ENCODE peak calls at places on chromosomes 16 and 17, in six cellular contexts. T is lower leg skin, P is SJSA1, F is pancreas, L is endodermal cell, H is neural progenitor cell. G is an unnamed sample.

GRCh38 chr17:76585649-76586593 is at the start of gene ST6GALNAC2:
- DNase-seq in T (peak), P (peak), F (peak), L (peak), H (peak), G (peak)

GRCh38 chr17:76969598-76970172 is 101.5 kb downstream of the MGAT5B start:
- DNase-seq in T (no peak), P (no peak), F (peak), L (peak), H (peak), G (no peak)

GRCh38 chr17:75047398-75048098 is 523 bp downstream of the KCTD2 start:
- DNase-seq in T (peak), P (peak), F (peak), L (peak), H (peak), G (no peak)

GRCh38 chr17:77707546-77707945 is 251.0 kb upstream of the TNRC6C start:
- DNase-seq in T (peak), P (no peak), F (no peak), L (peak), H (no peak), G (no peak)

GRCh38 chr16:81175325-81175891 is 63.1 kb upstream of the BCO1 start:
- DNase-seq in T (no peak), P (peak), F (no peak), L (no peak), H (no peak), G (no peak)

GRCh38 chr17:80248001-80248893 is 12.4 kb upstream of the RNF213 start:
- DNase-seq in T (no peak), P (no peak), F (no peak), L (no peak), H (no peak), G (no peak)

GRCh38 chr17:79631640-79632431 is 21.0 kb upstream of the RBFOX3 start:
- DNase-seq in T (peak), P (no peak), F (peak), L (peak), H (no peak), G (no peak)

GRCh38 chr17:72432143-72432604 is 311.4 kb downstream of the SOX9 start:
- DNase-seq in T (no peak), P (no peak), F (no peak), L (no peak), H (no peak), G (no peak)

GRCh38 chr16:57564571-57565270 is 22.3 kb downstream of the ADGRG5 start:
- DNase-seq in T (no peak), P (no peak), F (no peak), L (no peak), H (no peak), G (peak)

GRCh38 chr17:77708049-77708448 is 250.5 kb upstream of the TNRC6C start:
- DNase-seq in T (peak), P (no peak), F (no peak), L (peak), H (no peak), G (no peak)

GRCh38 chr16:87216148-87216823 is 100.9 kb downstream of the C16orf95 start:
- DNase-seq in T (peak), P (no peak), F (no peak), L (no peak), H (no peak), G (no peak)

GRCh38 chr17:75404223-75404738 is 1.2 kb downstream of the GRB2 start:
- DNase-seq in T (peak), P (peak), F (peak), L (peak), H (peak), G (peak)

GRCh38 chr16:70746040-70746707 is 54.8 kb downstream of the VAC14 start:
- DNase-seq in T (peak), P (peak), F (peak), L (no peak), H (no peak), G (no peak)

GRCh38 chr17:31841850-31842415 is 17.1 kb downstream of the COPRS start:
- DNase-seq in T (no peak), P (no peak), F (no peak), L (no peak), H (no peak), G (no peak)

GRCh38 chr17:67440311-67441051 is 63.4 kb downstream of the PITPNC1 start:
- DNase-seq in T (no peak), P (no peak), F (no peak), L (peak), H (no peak), G (no peak)

GRCh38 chr17:61380217-61380835 is 19.3 kb upstream of the TBX2 start:
- DNase-seq in T (no peak), P (no peak), F (peak), L (no peak), H (no peak), G (no peak)

GRCh38 chr17:73657473-73658116 is 13.3 kb upstream of the SDK2 start:
- DNase-seq in T (no peak), P (no peak), F (peak), L (peak), H (peak), G (peak)

GRCh38 chr16:69049146-69049545 is 56.3 kb upstream of the HAS3 start:
- DNase-seq in T (no peak), P (peak), F (no peak), L (no peak), H (no peak), G (no peak)

GRCh38 chr17:13134106-13134505 is 116.3 kb upstream of the ELAC2 start:
- DNase-seq in T (no peak), P (peak), F (no peak), L (no peak), H (no peak), G (no peak)

GRCh38 chr16:85104821-85105391 is 7.4 kb downstream of the CIBAR2 start:
- DNase-seq in T (no peak), P (no peak), F (no peak), L (no peak), H (no peak), G (no peak)

GRCh38 chr17:79078476-79079190 is 4.0 kb downstream of the ENGASE start:
- DNase-seq in T (no peak), P (no peak), F (peak), L (peak), H (no peak), G (no peak)

GRCh38 chr16:11138026-11138768 is 117.8 kb downstream of the SOCS1 start:
- DNase-seq in T (no peak), P (no peak), F (no peak), L (no peak), H (no peak), G (no peak)

GRCh38 chr17:2176484-2177175 is 121.7 kb downstream of the HIC1 start:
- DNase-seq in T (peak), P (no peak), F (peak), L (no peak), H (no peak), G (no peak)

GRCh38 chr17:32746280-32746679 is 130.6 kb downstream of the MYO1D start:
- DNase-seq in T (no peak), P (no peak), F (no peak), L (no peak), H (no peak), G (no peak)

GRCh38 chr16:28163699-28164584 is 47.8 kb downstream of the XPO6 start:
- DNase-seq in T (no peak), P (peak), F (no peak), L (no peak), H (no peak), G (peak)

GRCh38 chr16:54244061-54244886 is 42.3 kb downstream of the IRX3 start:
- DNase-seq in T (peak), P (no peak), F (no peak), L (peak), H (no peak), G (peak)

GRCh38 chr17:47949197-47949759 is 7.9 kb downstream of the PNPO start:
- DNase-seq in T (peak), P (peak), F (peak), L (peak), H (peak), G (peak)
- H3K4me3 ChIP-seq in T (no peak), P (no peak), F (peak), L (peak), H (no peak), G (no peak)

GRCh38 chr17:41734139-41734948 is at the start of gene HAP1:
- DNase-seq in T (no peak), P (no peak), F (peak), L (peak), H (peak), G (peak)
- H3K4me3 ChIP-seq in T (peak), P (no peak), F (peak), L (peak), H (peak), G (peak)

GRCh38 chr16:17244865-17245264 is 225.9 kb downstream of the XYLT1 start:
- DNase-seq in T (no peak), P (no peak), F (no peak), L (no peak), H (no peak), G (no peak)
- H3K4me3 ChIP-seq in T (no peak), P (no peak), F (no peak), L (no peak), H (no peak), G (no peak)

DNA sequence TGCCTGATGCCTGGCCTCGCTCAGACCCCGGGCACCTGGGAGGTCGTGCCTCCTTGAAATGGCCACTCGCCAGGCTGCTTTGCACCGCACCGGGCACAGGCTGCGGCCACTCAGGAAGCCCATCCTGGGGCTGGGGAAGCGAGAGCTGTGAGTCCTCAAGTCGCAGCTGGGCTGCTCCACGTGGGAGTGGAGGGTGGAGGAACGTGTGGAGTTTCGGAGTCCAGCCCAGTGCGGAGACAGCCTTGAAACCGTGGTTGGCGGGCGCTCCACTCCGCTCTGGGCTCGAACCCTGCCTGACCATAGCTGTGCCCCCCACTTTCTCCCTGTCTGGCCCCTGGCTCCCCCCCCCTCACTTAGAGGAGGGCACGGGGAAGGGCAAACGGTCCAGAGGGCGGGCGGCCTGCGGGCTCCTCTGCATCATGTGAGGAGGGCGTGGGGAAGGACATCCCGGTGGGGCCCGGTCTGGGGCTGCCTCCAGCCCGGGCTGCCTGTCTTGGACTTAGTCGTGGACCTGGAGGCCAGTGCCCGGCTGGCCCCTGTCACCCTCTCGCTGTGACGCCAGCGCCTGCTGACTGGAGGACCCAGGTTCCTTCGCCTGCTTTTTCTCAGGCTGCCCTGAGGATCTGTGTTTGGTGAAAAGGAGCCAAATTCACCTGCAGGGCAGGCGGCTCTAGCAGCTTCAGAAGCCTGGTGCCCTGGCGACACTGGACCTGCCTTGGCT is 2.5 kb downstream of the UBE2I start:
- DNase-seq in T (no peak), P (no peak), F (peak), L (no peak), H (no peak), G (no peak)
- H3K4me3 ChIP-seq in T (no peak), P (peak), F (peak), L (peak), H (peak), G (no peak)

DNA sequence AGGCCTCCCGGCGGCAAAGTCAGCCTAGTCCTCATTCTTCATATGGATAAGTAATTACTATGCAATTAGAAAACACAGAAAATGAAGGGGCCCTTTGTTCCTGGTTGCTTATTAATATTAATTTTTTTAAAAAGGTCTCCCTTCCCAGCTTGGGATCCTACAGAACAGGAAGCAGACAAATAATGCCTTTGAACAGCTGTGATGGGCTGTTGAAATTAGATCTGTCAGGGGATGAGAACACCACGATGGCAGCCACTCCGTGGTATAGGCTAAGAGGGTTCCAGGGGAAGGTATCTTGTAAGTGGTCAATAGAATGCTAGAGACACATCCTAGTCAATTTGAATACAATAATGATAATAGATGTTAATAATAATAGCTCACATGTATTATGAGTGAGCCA is 83.1 kb downstream of the CCDC182 start:
- DNase-seq in T (no peak), P (no peak), F (no peak), L (no peak), H (no peak), G (no peak)
- H3K4me3 ChIP-seq in T (no peak), P (no peak), F (no peak), L (no peak), H (no peak), G (no peak)

DNA sequence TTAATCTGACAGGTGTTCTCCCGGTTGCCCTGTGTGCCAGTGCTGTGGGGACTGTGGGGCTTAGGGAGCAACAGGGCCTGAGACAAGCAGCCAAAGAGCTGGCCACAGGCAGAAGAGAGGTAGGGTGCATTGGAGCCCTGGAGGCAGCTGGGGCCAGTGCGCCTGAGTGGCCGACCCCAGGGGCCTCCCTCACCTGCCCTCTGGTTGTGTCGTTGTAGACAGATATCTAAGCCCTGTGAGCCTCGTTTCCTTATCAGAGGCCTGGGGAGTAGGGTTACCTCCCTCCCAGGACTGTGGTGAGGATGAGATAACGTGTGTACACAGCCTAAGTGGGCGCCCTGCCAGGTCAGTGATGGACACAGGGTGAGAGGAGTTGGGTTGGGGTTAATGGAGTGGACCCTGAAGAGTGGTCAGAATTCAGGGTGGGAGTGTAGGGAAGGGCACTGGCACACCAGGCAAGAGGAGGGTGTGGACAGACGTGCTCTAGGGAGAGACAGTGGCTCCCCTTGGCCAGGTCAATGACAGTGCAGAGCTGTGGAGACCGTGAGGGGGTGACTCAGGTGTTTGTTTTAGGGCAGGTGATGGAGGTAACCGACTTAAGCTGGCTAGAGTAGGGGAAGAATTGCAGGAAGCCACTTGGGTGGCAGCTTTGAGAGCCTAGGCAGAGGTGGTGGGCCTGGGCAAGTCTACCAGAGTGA is 3.4 kb downstream of the NARF start:
- DNase-seq in T (no peak), P (no peak), F (peak), L (peak), H (no peak), G (no peak)
- H3K4me3 ChIP-seq in T (no peak), P (no peak), F (no peak), L (no peak), H (no peak), G (no peak)

DNA sequence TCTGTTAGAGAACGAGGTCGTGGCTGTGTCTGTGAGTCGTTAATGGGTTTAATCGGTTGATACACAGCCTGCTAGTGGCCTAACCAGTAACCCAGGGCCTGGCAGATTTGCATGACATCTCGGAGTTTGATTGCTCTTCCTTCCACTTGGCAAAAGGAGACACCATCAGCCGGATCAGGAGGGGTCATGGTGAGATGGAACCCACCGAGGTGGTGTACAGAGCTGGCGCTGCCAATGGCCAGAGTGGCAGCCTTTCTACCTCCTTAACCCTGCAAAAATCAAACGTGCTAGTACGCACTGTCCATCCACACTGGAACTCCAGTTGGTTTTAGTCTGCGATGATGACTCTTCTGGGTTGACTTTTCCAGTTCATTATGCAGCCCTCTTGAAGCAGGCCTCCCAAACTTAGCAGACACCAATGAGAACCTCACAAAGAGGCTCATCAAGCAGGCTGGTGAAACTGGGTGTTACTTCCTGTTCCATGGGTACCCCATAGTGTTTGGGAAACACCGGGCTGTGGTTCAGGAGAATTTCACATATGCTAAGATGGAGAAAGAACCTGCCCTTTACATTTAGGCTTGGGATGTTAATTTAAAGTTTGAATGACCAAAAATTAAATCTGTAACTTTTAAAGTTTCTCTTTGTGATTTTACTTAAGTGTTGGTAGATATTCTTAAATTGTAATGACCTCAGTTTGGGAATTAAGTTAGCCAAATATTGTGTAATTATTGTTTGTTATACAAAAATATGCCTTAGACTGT is 4.2 kb downstream of the HS3ST3B1 start:
- DNase-seq in T (peak), P (no peak), F (no peak), L (peak), H (peak), G (peak)
- H3K4me3 ChIP-seq in T (no peak), P (no peak), F (no peak), L (peak), H (peak), G (no peak)

GRCh38 chr17:45688353-45688752 is 95.8 kb upstream of the CRHR1 start:
- DNase-seq in T (no peak), P (no peak), F (no peak), L (no peak), H (no peak), G (no peak)

GRCh38 chr17:45688820-45689219 is 95.3 kb upstream of the CRHR1 start:
- DNase-seq in T (no peak), P (no peak), F (no peak), L (no peak), H (no peak), G (no peak)

GRCh38 chr17:45693792-45694191 is 90.3 kb upstream of the CRHR1 start:
- DNase-seq in T (no peak), P (no peak), F (no peak), L (no peak), H (no peak), G (no peak)

GRCh38 chr17:45692661-45693060 is 91.5 kb upstream of the CRHR1 start:
- DNase-seq in T (no peak), P (no peak), F (no peak), L (no peak), H (no peak), G (no peak)

DNA sequence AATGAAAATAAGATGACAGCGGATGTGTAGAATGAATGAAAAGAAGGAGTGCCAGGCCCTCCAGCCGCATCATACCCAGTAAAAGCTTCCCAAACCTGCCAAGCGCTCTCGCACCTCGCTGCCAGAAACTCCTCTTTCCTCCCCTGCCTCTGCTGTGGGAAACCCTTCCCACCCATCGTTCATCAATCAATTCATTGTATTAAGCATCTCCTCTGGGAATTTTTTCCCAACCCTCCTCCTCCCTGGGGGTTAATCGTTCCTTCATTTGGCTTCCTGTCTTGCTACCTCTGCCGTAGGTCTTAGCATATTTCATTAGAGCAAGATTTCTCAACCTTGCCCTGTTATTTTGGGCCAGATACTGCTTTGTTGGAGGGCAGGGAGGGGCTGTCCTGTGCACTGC is 93.2 kb upstream of the CRHR1 start:
- DNase-seq in T (no peak), P (no peak), F (no peak), L (no peak), H (no peak), G (no peak)
- H3K4me3 ChIP-seq in T (no peak), P (no peak), F (no peak), L (no peak), H (no peak), G (no peak)

GRCh38 chr16:88991813-88992350 is 14.9 kb upstream of the CBFA2T3 start:
- DNase-seq in T (no peak), P (no peak), F (no peak), L (no peak), H (no peak), G (no peak)

GRCh38 chr16:88993006-88993787 is 16.2 kb upstream of the CBFA2T3 start:
- DNase-seq in T (no peak), P (no peak), F (no peak), L (no peak), H (peak), G (peak)

GRCh38 chr16:88993946-88994600 is 17.1 kb upstream of the CBFA2T3 start:
- DNase-seq in T (no peak), P (no peak), F (no peak), L (no peak), H (no peak), G (no peak)

GRCh38 chr16:88994704-88995103 is 17.7 kb upstream of the CBFA2T3 start:
- DNase-seq in T (no peak), P (no peak), F (no peak), L (no peak), H (no peak), G (no peak)

GRCh38 chr16:88992351-88993005 is 15.5 kb upstream of the CBFA2T3 start:
- DNase-seq in T (no peak), P (no peak), F (no peak), L (no peak), H (no peak), G (no peak)
- H3K4me3 ChIP-seq in T (no peak), P (no peak), F (no peak), L (no peak), H (no peak), G (no peak)

DNA sequence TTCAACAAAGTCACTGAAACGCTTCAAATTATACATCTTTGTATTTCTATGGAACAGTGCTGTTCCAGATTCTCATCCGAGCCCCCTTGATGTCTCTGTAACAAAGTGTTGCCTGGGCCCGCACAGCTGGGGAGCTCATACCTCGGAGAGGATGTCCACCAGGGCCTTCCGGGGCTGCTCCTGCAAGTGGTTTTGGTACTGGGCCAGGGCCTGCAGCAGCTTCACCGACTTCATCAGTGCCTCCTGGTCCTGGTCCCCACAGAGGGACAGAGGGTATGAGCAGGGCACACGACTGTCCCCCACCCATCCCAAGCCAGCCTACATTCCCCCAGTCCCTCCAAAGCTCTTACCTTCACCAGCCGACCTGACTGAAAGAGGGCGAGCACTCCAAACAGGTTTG is 1.5 kb downstream of the MYBBP1A start:
- DNase-seq in T (no peak), P (no peak), F (no peak), L (no peak), H (no peak), G (no peak)
- H3K4me3 ChIP-seq in T (no peak), P (no peak), F (no peak), L (peak), H (no peak), G (no peak)

G was measured in mesendoderm.